ENCODE peak calls at places on chromosomes 2 and 18, in eight cellular contexts. One of them, this sample, is unnamed.
A peak's percentile ranks its signal among the peaks of the same experiment; 100 is the strongest.

GRCh38 chr2:106296182-106296815 is 102.2 kb upstream of the UXS1 start:
- DNase-seq in tibial nerve: no peak
- DNase-seq in ovary: no peak
- DNase-seq in stomach: no peak
- DNase-seq in upper lobe of left lung: no peak
- DNase-seq in suprapubic skin: no peak
- DNase-seq in GM12878: no peak
- DNase-seq in A549: no peak
- DNase-seq in this sample: no peak

GRCh38 chr2:7692657-7693161 is 775.5 kb downstream of the RNF144A start:
- DNase-seq in tibial nerve: no peak
- DNase-seq in ovary: no peak
- DNase-seq in stomach: no peak
- DNase-seq in upper lobe of left lung: no peak
- DNase-seq in suprapubic skin: peak; percentile 76
- DNase-seq in GM12878: no peak
- DNase-seq in A549: peak; percentile 17
- DNase-seq in this sample: peak; percentile 71

GRCh38 chr2:222320441-222321395 is 21.9 kb upstream of the PAX3 start:
- DNase-seq in tibial nerve: no peak
- DNase-seq in ovary: no peak
- DNase-seq in stomach: no peak
- DNase-seq in upper lobe of left lung: peak; percentile 20
- DNase-seq in suprapubic skin: no peak
- DNase-seq in GM12878: no peak
- DNase-seq in A549: no peak
- DNase-seq in this sample: no peak

GRCh38 chr2:17199741-17200140 is 318.5 kb downstream of the RAD51AP2 start:
- DNase-seq in tibial nerve: no peak
- DNase-seq in ovary: no peak
- DNase-seq in stomach: no peak
- DNase-seq in upper lobe of left lung: no peak
- DNase-seq in suprapubic skin: no peak
- DNase-seq in GM12878: no peak
- DNase-seq in A549: no peak
- DNase-seq in this sample: no peak

GRCh38 chr2:95061119-95061512 is 35.6 kb downstream of the MAL start:
- DNase-seq in tibial nerve: no peak
- DNase-seq in ovary: no peak
- DNase-seq in stomach: no peak
- DNase-seq in upper lobe of left lung: no peak
- DNase-seq in suprapubic skin: peak; percentile 2
- DNase-seq in GM12878: no peak
- DNase-seq in A549: no peak
- DNase-seq in this sample: no peak

GRCh38 chr2:85791704-85792565 is 38.1 kb downstream of the ATOH8 start:
- DNase-seq in tibial nerve: no peak
- DNase-seq in ovary: peak; percentile 57
- DNase-seq in stomach: no peak
- DNase-seq in upper lobe of left lung: no peak
- DNase-seq in suprapubic skin: peak; percentile 64
- DNase-seq in GM12878: no peak
- DNase-seq in A549: no peak
- DNase-seq in this sample: peak; percentile 68

GRCh38 chr2:60551241-60552095 is 2.0 kb downstream of the BCL11A start:
- DNase-seq in tibial nerve: no peak
- DNase-seq in ovary: peak; percentile 17
- DNase-seq in stomach: peak; percentile 55
- DNase-seq in upper lobe of left lung: peak; percentile 53
- DNase-seq in suprapubic skin: no peak
- DNase-seq in GM12878: no peak
- DNase-seq in A549: peak; percentile 26
- DNase-seq in this sample: peak; percentile 83

GRCh38 chr2:69776886-69777777 is 35.2 kb downstream of the ANXA4 start:
- DNase-seq in tibial nerve: no peak
- DNase-seq in ovary: no peak
- DNase-seq in stomach: peak; percentile 51
- DNase-seq in upper lobe of left lung: no peak
- DNase-seq in suprapubic skin: no peak
- DNase-seq in GM12878: no peak
- DNase-seq in A549: no peak
- DNase-seq in this sample: no peak

GRCh38 chr2:233990261-233990798 is 60.2 kb upstream of the SPP2 start:
- DNase-seq in tibial nerve: no peak
- DNase-seq in ovary: no peak
- DNase-seq in stomach: peak; percentile 46
- DNase-seq in upper lobe of left lung: peak; percentile 52
- DNase-seq in suprapubic skin: no peak
- DNase-seq in GM12878: peak; percentile 38
- DNase-seq in A549: no peak
- DNase-seq in this sample: no peak

GRCh38 chr2:10712186-10712809 is 9.1 kb upstream of the ATP6V1C2 start:
- DNase-seq in tibial nerve: no peak
- DNase-seq in ovary: no peak
- DNase-seq in stomach: no peak
- DNase-seq in upper lobe of left lung: no peak
- DNase-seq in suprapubic skin: no peak
- DNase-seq in GM12878: no peak
- DNase-seq in A549: no peak
- DNase-seq in this sample: no peak

GRCh38 chr18:78905334-78905733 is 74.3 kb upstream of the SALL3 start:
- DNase-seq in tibial nerve: no peak
- DNase-seq in ovary: no peak
- DNase-seq in stomach: no peak
- DNase-seq in upper lobe of left lung: no peak
- DNase-seq in suprapubic skin: no peak
- DNase-seq in GM12878: no peak
- DNase-seq in A549: no peak
- DNase-seq in this sample: no peak

GRCh38 chr18:2551425-2551824 is 19.9 kb downstream of the METTL4 start:
- DNase-seq in tibial nerve: no peak
- DNase-seq in ovary: no peak
- DNase-seq in stomach: no peak
- DNase-seq in upper lobe of left lung: no peak
- DNase-seq in suprapubic skin: no peak
- DNase-seq in GM12878: no peak
- DNase-seq in A549: no peak
- DNase-seq in this sample: no peak

GRCh38 chr2:30569991-30570390 is 122.9 kb downstream of the LCLAT1 start:
- DNase-seq in tibial nerve: no peak
- DNase-seq in ovary: no peak
- DNase-seq in stomach: no peak
- DNase-seq in upper lobe of left lung: no peak
- DNase-seq in suprapubic skin: no peak
- DNase-seq in GM12878: no peak
- DNase-seq in A549: no peak
- DNase-seq in this sample: no peak

GRCh38 chr18:31428211-31428610 is 19.3 kb upstream of the DSG3 start:
- DNase-seq in tibial nerve: no peak
- DNase-seq in ovary: no peak
- DNase-seq in stomach: no peak
- DNase-seq in upper lobe of left lung: no peak
- DNase-seq in suprapubic skin: no peak
- DNase-seq in GM12878: no peak
- DNase-seq in A549: no peak
- DNase-seq in this sample: no peak

GRCh38 chr2:13515254-13515653 is 798.5 kb downstream of the TRIB2 start:
- DNase-seq in tibial nerve: no peak
- DNase-seq in ovary: no peak
- DNase-seq in stomach: no peak
- DNase-seq in upper lobe of left lung: no peak
- DNase-seq in suprapubic skin: no peak
- DNase-seq in GM12878: no peak
- DNase-seq in A549: no peak
- DNase-seq in this sample: no peak

GRCh38 chr2:30437809-30438548 is 9.1 kb upstream of the LCLAT1 start:
- DNase-seq in tibial nerve: no peak
- DNase-seq in ovary: no peak
- DNase-seq in stomach: no peak
- DNase-seq in upper lobe of left lung: no peak
- DNase-seq in suprapubic skin: no peak
- DNase-seq in GM12878: no peak
- DNase-seq in A549: no peak
- DNase-seq in this sample: no peak

GRCh38 chr2:1748741-1749488 is 4.6 kb upstream of the PXDN start:
- DNase-seq in tibial nerve: no peak
- DNase-seq in ovary: no peak
- DNase-seq in stomach: peak; percentile 17
- DNase-seq in upper lobe of left lung: peak; percentile 14
- DNase-seq in suprapubic skin: no peak
- DNase-seq in GM12878: no peak
- DNase-seq in A549: no peak
- DNase-seq in this sample: no peak

GRCh38 chr2:36561223-36561944 is 36.6 kb downstream of the FEZ2 start:
- DNase-seq in tibial nerve: no peak
- DNase-seq in ovary: no peak
- DNase-seq in stomach: no peak
- DNase-seq in upper lobe of left lung: peak; percentile 40
- DNase-seq in suprapubic skin: no peak
- DNase-seq in GM12878: no peak
- DNase-seq in A549: peak; percentile 89
- DNase-seq in this sample: no peak

GRCh38 chr18:61569176-61569892 is 236.1 kb downstream of the CDH20 start:
- DNase-seq in tibial nerve: no peak
- DNase-seq in ovary: no peak
- DNase-seq in stomach: no peak
- DNase-seq in upper lobe of left lung: no peak
- DNase-seq in suprapubic skin: no peak
- DNase-seq in GM12878: no peak
- DNase-seq in A549: no peak
- DNase-seq in this sample: no peak

GRCh38 chr2:148880636-148881035 is 5.6 kb downstream of the KIF5C start:
- DNase-seq in tibial nerve: no peak
- DNase-seq in ovary: no peak
- DNase-seq in stomach: no peak
- DNase-seq in upper lobe of left lung: no peak
- DNase-seq in suprapubic skin: no peak
- DNase-seq in GM12878: no peak
- DNase-seq in A549: no peak
- DNase-seq in this sample: no peak

GRCh38 chr2:66251520-66251919 is 183.4 kb upstream of the MEIS1 start:
- DNase-seq in tibial nerve: no peak
- DNase-seq in ovary: no peak
- DNase-seq in stomach: no peak
- DNase-seq in upper lobe of left lung: no peak
- DNase-seq in suprapubic skin: no peak
- DNase-seq in GM12878: no peak
- DNase-seq in A549: no peak
- DNase-seq in this sample: no peak

GRCh38 chr2:72892506-72893173 is 5.4 kb downstream of the SPR start:
- DNase-seq in tibial nerve: peak; percentile 34
- DNase-seq in ovary: peak; percentile 38
- DNase-seq in stomach: peak; percentile 80
- DNase-seq in upper lobe of left lung: peak; percentile 70
- DNase-seq in suprapubic skin: no peak
- DNase-seq in GM12878: no peak
- DNase-seq in A549: peak; percentile 85
- DNase-seq in this sample: peak; percentile 79

GRCh38 chr2:191679818-191680600 is 2.1 kb downstream of the NABP1 start:
- DNase-seq in tibial nerve: no peak
- DNase-seq in ovary: no peak
- DNase-seq in stomach: no peak
- DNase-seq in upper lobe of left lung: no peak
- DNase-seq in suprapubic skin: no peak
- DNase-seq in GM12878: no peak
- DNase-seq in A549: peak; percentile 75
- DNase-seq in this sample: no peak

GRCh38 chr2:26590960-26591618 is 50.1 kb downstream of the CIB4 start:
- DNase-seq in tibial nerve: no peak
- DNase-seq in ovary: no peak
- DNase-seq in stomach: no peak
- DNase-seq in upper lobe of left lung: peak; percentile 14
- DNase-seq in suprapubic skin: no peak
- DNase-seq in GM12878: no peak
- DNase-seq in A549: no peak
- DNase-seq in this sample: peak; percentile 27
- TF ChIP-seq EP300 in tibial nerve: no peak
- TF ChIP-seq EP300 in ovary: no peak
- TF ChIP-seq EP300 in stomach: no peak
- TF ChIP-seq EP300 in upper lobe of left lung: no peak
- TF ChIP-seq EP300 in suprapubic skin: no peak
- TF ChIP-seq EP300 in GM12878: no peak
- TF ChIP-seq EP300 in A549: no peak
- TF ChIP-seq EP300 in this sample: no peak

GRCh38 chr18:46061796-46062195 is 10.3 kb downstream of the PSTPIP2 start:
- DNase-seq in tibial nerve: no peak
- DNase-seq in ovary: no peak
- DNase-seq in stomach: no peak
- DNase-seq in upper lobe of left lung: no peak
- DNase-seq in suprapubic skin: no peak
- DNase-seq in GM12878: no peak
- DNase-seq in A549: no peak
- DNase-seq in this sample: no peak
- H3K4me3 ChIP-seq in tibial nerve: no peak overlapping the region
- H3K4me3 ChIP-seq in ovary: no peak overlapping the region
- H3K4me3 ChIP-seq in stomach: no peak overlapping the region
- H3K4me3 ChIP-seq in upper lobe of left lung: no peak overlapping the region
- H3K4me3 ChIP-seq in suprapubic skin: no peak overlapping the region
- H3K4me3 ChIP-seq in GM12878: no peak overlapping the region
- H3K4me3 ChIP-seq in A549: no peak overlapping the region
- H3K4me3 ChIP-seq in this sample: no peak overlapping the region

GRCh38 chr2:172260379-172260778 is 157.7 kb upstream of the DLX2 start:
- DNase-seq in tibial nerve: no peak
- DNase-seq in ovary: no peak
- DNase-seq in stomach: no peak
- DNase-seq in upper lobe of left lung: no peak
- DNase-seq in suprapubic skin: no peak
- DNase-seq in GM12878: no peak
- DNase-seq in A549: no peak
- DNase-seq in this sample: no peak

GRCh38 chr2:172261292-172261691 is 158.6 kb upstream of the DLX2 start:
- DNase-seq in tibial nerve: no peak
- DNase-seq in ovary: no peak
- DNase-seq in stomach: no peak
- DNase-seq in upper lobe of left lung: no peak
- DNase-seq in suprapubic skin: no peak
- DNase-seq in GM12878: no peak
- DNase-seq in A549: no peak
- DNase-seq in this sample: no peak

GRCh38 chr2:172259835-172260234 is 157.1 kb upstream of the DLX2 start:
- DNase-seq in tibial nerve: no peak
- DNase-seq in ovary: no peak
- DNase-seq in stomach: no peak
- DNase-seq in upper lobe of left lung: no peak
- DNase-seq in suprapubic skin: no peak
- DNase-seq in GM12878: no peak
- DNase-seq in A549: no peak
- DNase-seq in this sample: no peak

GRCh38 chr2:172253190-172254052 is 150.7 kb upstream of the DLX2 start:
- DNase-seq in tibial nerve: no peak
- DNase-seq in ovary: no peak
- DNase-seq in stomach: peak; percentile 50
- DNase-seq in upper lobe of left lung: peak; percentile 74
- DNase-seq in suprapubic skin: no peak
- DNase-seq in GM12878: no peak
- DNase-seq in A549: peak; percentile 95
- DNase-seq in this sample: no peak

GRCh38 chr2:172256886-172257285 is 154.2 kb upstream of the DLX2 start:
- DNase-seq in tibial nerve: no peak
- DNase-seq in ovary: no peak
- DNase-seq in stomach: no peak
- DNase-seq in upper lobe of left lung: no peak
- DNase-seq in suprapubic skin: no peak
- DNase-seq in GM12878: no peak
- DNase-seq in A549: no peak
- DNase-seq in this sample: no peak
- TF ChIP-seq EP300 in tibial nerve: no peak
- TF ChIP-seq EP300 in ovary: no peak
- TF ChIP-seq EP300 in stomach: no peak
- TF ChIP-seq EP300 in upper lobe of left lung: no peak
- TF ChIP-seq EP300 in suprapubic skin: no peak
- TF ChIP-seq EP300 in GM12878: no peak
- TF ChIP-seq EP300 in A549: no peak
- TF ChIP-seq EP300 in this sample: no peak

GRCh38 chr2:46705663-46706062 is 209.9 kb downstream of the MCFD2 start:
- DNase-seq in tibial nerve: no peak
- DNase-seq in ovary: no peak
- DNase-seq in stomach: no peak
- DNase-seq in upper lobe of left lung: no peak
- DNase-seq in suprapubic skin: no peak
- DNase-seq in GM12878: no peak
- DNase-seq in A549: no peak
- DNase-seq in this sample: no peak
- H3K4me3 ChIP-seq in tibial nerve: no peak overlapping the region
- H3K4me3 ChIP-seq in ovary: no peak overlapping the region
- H3K4me3 ChIP-seq in stomach: no peak overlapping the region
- H3K4me3 ChIP-seq in upper lobe of left lung: no peak overlapping the region
- H3K4me3 ChIP-seq in suprapubic skin: no peak overlapping the region
- H3K4me3 ChIP-seq in GM12878: no peak overlapping the region
- H3K4me3 ChIP-seq in A549: no peak overlapping the region
- H3K4me3 ChIP-seq in this sample: no peak overlapping the region